ENCODE peak calls at places on chromosomes 16 and 17, in nine cellular contexts. C is HTR-8/SVneo, V is skeletal muscle cell, X is M059J, Y is omental fat pad, D is hypothalamus, Q is EL, H is lower leg skin, N is KBM-7. K is an unnamed sample.

GRCh38 chr16:75555213-75555706 is 792 bp downstream of the TMEM231 start:
- DNase-seq in Y (peak), H (peak), X (peak), V (peak), N (peak), Q (peak), C (peak), D (peak), K (peak)

GRCh38 chr17:66169839-66170238 is 22.1 kb downstream of the CEP112 start:
- DNase-seq in Y (no peak), X (no peak), V (no peak), Q (no peak), D (no peak), C (no peak), N (no peak), H (no peak), K (no peak)

GRCh38 chr17:44863254-44863918 is 15.7 kb downstream of the HIGD1B start:
- DNase-seq in V (no peak), D (no peak), X (no peak), H (no peak), Y (no peak), C (no peak), Q (no peak), N (no peak), K (no peak)

GRCh38 chr17:29389994-29390855 is at the start of gene TAOK1:
- DNase-seq in Q (peak), X (peak), Y (peak), D (peak), H (peak), N (peak), V (peak), C (peak), K (peak)

GRCh38 chr17:42387663-42388380 is 420 bp downstream of the STAT3 start:
- DNase-seq in D (peak), H (peak), Q (no peak), Y (no peak), X (peak), C (no peak), N (peak), V (no peak), K (peak)

GRCh38 chr17:64984776-64985521 is 65.7 kb upstream of the LRRC37A3 start:
- DNase-seq in H (peak), C (no peak), Y (no peak), D (no peak), Q (peak), N (peak), X (peak), V (no peak), K (no peak)

GRCh38 chr17:77948690-77949114 is 9.8 kb upstream of the TNRC6C start:
- DNase-seq in Q (peak), Y (no peak), C (peak), X (peak), H (peak), N (no peak), V (no peak), D (peak), K (no peak)

GRCh38 chr16:57042157-57043111 is 49.9 kb upstream of the CPNE2 start:
- DNase-seq in N (peak), X (no peak), Y (no peak), Q (no peak), H (no peak), C (no peak), D (no peak), V (no peak), K (no peak)

GRCh38 chr17:19426631-19427030 is 15.6 kb downstream of the RNF112 start:
- DNase-seq in Q (no peak), D (no peak), X (no peak), V (no peak), Y (no peak), H (no peak), C (no peak), N (no peak), K (no peak)

GRCh38 chr16:24700549-24701392 is 28.7 kb upstream of the TNRC6A start:
- DNase-seq in Y (peak), D (no peak), N (no peak), V (peak), Q (peak), C (peak), X (peak), H (peak), K (no peak)

GRCh38 chr16:67394271-67395104 is 1.2 kb upstream of the TPPP3 start:
- DNase-seq in V (no peak), Q (no peak), N (peak), X (no peak), D (no peak), H (peak), Y (no peak), C (no peak), K (no peak)

GRCh38 chr17:56262854-56263253 is 109.6 kb downstream of the ANKFN1 start:
- DNase-seq in H (no peak), X (peak), C (no peak), D (no peak), Y (no peak), V (no peak), Q (no peak), N (no peak), K (no peak)

GRCh38 chr16:87007907-87008306 is 309.3 kb downstream of the C16orf95 start:
- DNase-seq in N (no peak), C (no peak), X (no peak), V (no peak), D (no peak), Y (no peak), H (no peak), Q (no peak), K (no peak)

GRCh38 chr17:13306310-13306962 is 288.6 kb upstream of the ELAC2 start:
- DNase-seq in X (peak), D (no peak), V (peak), H (no peak), Q (peak), Y (no peak), N (peak), C (peak), K (peak)

GRCh38 chr17:44587339-44587738 is 30.1 kb downstream of the FZD2 start:
- DNase-seq in Y (peak), Q (peak), H (no peak), C (peak), N (no peak), X (peak), D (no peak), V (peak), K (no peak)

GRCh38 chr16:64116151-64116550 is 1005.7 kb downstream of the CDH11 start:
- DNase-seq in X (no peak), D (no peak), Q (no peak), H (no peak), C (no peak), N (no peak), Y (no peak), V (no peak), K (no peak)